ENCODE peak calls at places on chromosomes 16 and 17, in six cellular contexts. Z is fibroblast of lung, E is type B pancreatic cell, V is nephron progenitor cell, M is psoas muscle, J is gastrocnemius medialis. H is an unnamed sample.
A peak's percentile ranks its signal among the peaks of the same experiment; 100 is the strongest.

GRCh38 chr17:27846042-27846655 is 45.8 kb upstream of the NOS2 start:
- DNase-seq in Z (no peak), J (no peak), E (no peak), V (no peak), M (no peak), H (peak; percentile 39)

GRCh38 chr17:14826361-14826760 is 438.8 kb downstream of the PMP22 start:
- DNase-seq in M (no peak), Z (no peak), J (no peak), E (no peak), V (peak; percentile 37), H (no peak)

GRCh38 chr17:73064084-73064938 is 28.2 kb downstream of the SLC39A11 start:
- DNase-seq in E (no peak), M (peak; percentile 22), J (no peak), Z (peak; percentile 34), V (no peak), H (no peak)

GRCh38 chr16:398551-399277 is 1.7 kb downstream of the NME4 start:
- DNase-seq in E (no peak), M (no peak), J (no peak), V (no peak), Z (no peak), H (no peak)

GRCh38 chr17:50832267-50833227 is 2.8 kb upstream of the WFIKKN2 start:
- DNase-seq in M (no peak), E (no peak), J (no peak), Z (no peak), V (no peak), H (no peak)

GRCh38 chr16:9297437-9298113 is 206.1 kb downstream of the HAPSTR1 start:
- DNase-seq in M (peak; percentile 19), J (no peak), Z (no peak), V (peak; percentile 52), E (no peak), H (no peak)

GRCh38 chr17:47063475-47063874 is 84.4 kb upstream of the RPRML start:
- DNase-seq in M (no peak), E (no peak), Z (no peak), V (no peak), J (no peak), H (no peak)

GRCh38 chr17:79799538-79800324 is 2.9 kb upstream of the CBX8 start:
- DNase-seq in V (no peak), Z (no peak), E (no peak), J (no peak), M (no peak), H (no peak)

GRCh38 chr17:33210240-33210639 is 82.9 kb downstream of the ASIC2 start:
- DNase-seq in Z (no peak), V (no peak), E (no peak), J (no peak), M (no peak), H (no peak)

GRCh38 chr16:17375388-17376304 is 95.1 kb downstream of the XYLT1 start:
- DNase-seq in J (no peak), M (no peak), E (no peak), Z (no peak), V (no peak), H (no peak)

GRCh38 chr16:70267516-70267915 is 15.8 kb upstream of the EXOSC6 start:
- DNase-seq in E (no peak), J (no peak), Z (peak; percentile 44), V (peak; percentile 54), M (no peak), H (peak; percentile 32)

GRCh38 chr16:72969812-72970211 is 78.1 kb downstream of the ZFHX3 start:
- DNase-seq in Z (no peak), E (no peak), M (no peak), J (no peak), V (no peak), H (no peak)

GRCh38 chr16:61726125-61726524 is 310.1 kb downstream of the CDH8 start:
- DNase-seq in Z (no peak), J (no peak), M (no peak), E (no peak), V (no peak), H (no peak)

GRCh38 chr17:42266918-42267766 is 9.0 kb downstream of the STAT5B start:
- DNase-seq in Z (peak; percentile 99), M (no peak), E (no peak), J (peak; percentile 59), V (no peak), H (no peak)

GRCh38 chr17:21005803-21006202 is 37.0 kb downstream of the USP22 start:
- DNase-seq in V (no peak), M (peak; percentile 7), E (no peak), Z (no peak), J (no peak), H (no peak)

GRCh38 chr17:75698659-75699058 is 22.6 kb upstream of the ITGB4 start:
- DNase-seq in E (no peak), Z (no peak), M (no peak), J (no peak), V (no peak), H (no peak)

GRCh38 chr17:31490991-31491793 is 99.7 kb downstream of the RAB11FIP4 start:
- DNase-seq in V (no peak), Z (no peak), M (no peak), E (no peak), J (no peak), H (peak; percentile 72)

GRCh38 chr17:17669081-17669850 is 12.0 kb upstream of the RAI1 start:
- DNase-seq in V (no peak), E (no peak), M (no peak), J (no peak), Z (no peak), H (no peak)

GRCh38 chr16:4601317-4602186 is 13.1 kb downstream of the UBALD1 start:
- DNase-seq in J (no peak), V (no peak), E (no peak), M (no peak), Z (no peak), H (peak; percentile 22)

GRCh38 chr16:7369181-7369580 is 36.5 kb downstream of the RBFOX1 start:
- DNase-seq in M (no peak), J (no peak), E (no peak), Z (no peak), V (no peak), H (no peak)

GRCh38 chr17:67578058-67578457 is 139.7 kb upstream of the NOL11 start:
- DNase-seq in Z (no peak), M (no peak), V (no peak), J (no peak), E (no peak), H (no peak)

GRCh38 chr16:88988980-88989791 is 12.2 kb upstream of the CBFA2T3 start:
- DNase-seq in V (no peak), E (no peak), J (no peak), Z (no peak), M (no peak), H (no peak)

GRCh38 chr17:4956493-4957061 is 5.7 kb downstream of the ENO3 start:
- DNase-seq in J (no peak), V (no peak), E (no peak), M (peak; percentile 52), Z (no peak), H (no peak)

GRCh38 chr17:57861000-57861736 is 11.3 kb upstream of the MRPS23 start:
- DNase-seq in E (no peak), Z (peak; percentile 55), M (peak; percentile 64), J (no peak), V (peak; percentile 36), H (peak; percentile 81)

GRCh38 chr17:59534583-59534982 is 30.8 kb upstream of the DHX40 start:
- DNase-seq in V (no peak), E (no peak), J (no peak), Z (no peak), M (no peak), H (no peak)

GRCh38 chr16:64841071-64841470 is 280.8 kb downstream of the CDH11 start:
- DNase-seq in E (no peak), M (no peak), J (no peak), Z (no peak), V (no peak), H (no peak)

GRCh38 chr16:24972608-24973220 is 42.5 kb downstream of the ARHGAP17 start:
- DNase-seq in Z (no peak), J (no peak), E (no peak), M (no peak), V (no peak), H (no peak)

GRCh38 chr17:78329263-78330059 is 30.4 kb downstream of the SOCS3 start:
- DNase-seq in J (no peak), E (no peak), M (no peak), V (no peak), Z (peak; percentile 75), H (no peak)

GRCh38 chr17:68205251-68205807 is 42.5 kb upstream of the AMZ2 start:
- DNase-seq in J (peak; percentile 87), V (peak; percentile 94), E (peak; percentile 94), Z (peak; percentile 86), M (peak; percentile 94), H (peak; percentile 97)

GRCh38 chr16:69812213-69813014 is 50.3 kb downstream of the WWP2 start:
- DNase-seq in E (no peak), V (no peak), J (no peak), Z (no peak), M (no peak), H (no peak)

GRCh38 chr16:67613808-67614207 is 31.1 kb upstream of the CARMIL2 start:
- DNase-seq in V (peak; percentile 7), M (no peak), J (no peak), E (no peak), Z (no peak), H (peak; percentile 15)
- TF ChIP-seq CTCF in V (no peak), M (no peak), J (no peak), E (no peak), Z (no peak), H (no peak)

DNA sequence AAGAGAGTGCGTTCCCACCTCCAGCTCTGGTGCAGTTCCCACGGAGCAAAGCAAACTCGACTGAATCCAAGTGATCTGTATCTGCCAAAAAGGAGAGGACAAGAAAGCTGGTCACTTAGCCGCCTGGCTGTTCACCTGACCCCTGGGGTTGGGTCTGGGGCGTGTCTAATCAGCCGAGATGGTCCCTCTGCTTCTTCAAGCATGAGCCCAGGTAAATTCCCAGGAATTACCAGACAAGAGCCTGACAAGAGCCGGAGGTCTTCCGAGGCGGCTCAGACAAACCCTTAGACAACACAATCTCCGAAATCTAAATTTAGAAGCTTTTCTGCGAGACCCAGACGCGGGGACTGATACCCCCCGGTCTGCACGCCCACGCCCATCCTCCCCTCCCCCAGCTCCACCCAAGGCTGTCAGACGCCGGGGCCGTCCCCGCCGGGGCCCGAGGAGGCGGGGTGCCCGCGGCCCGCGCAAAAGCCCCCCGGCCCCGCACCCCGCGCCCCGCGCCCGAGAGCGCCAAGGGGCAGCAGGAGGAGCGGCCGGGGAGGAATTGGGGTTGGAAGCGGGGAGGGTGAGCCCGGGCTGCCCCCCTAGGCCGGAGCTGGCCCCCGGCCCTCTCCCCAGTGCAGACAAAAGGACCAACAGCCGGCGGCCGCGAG is 661 bp downstream of the ZNF821 start:
- DNase-seq in V (peak; percentile 71), J (no peak), M (no peak), Z (no peak), E (peak; percentile 70), H (peak; percentile 76)
- TF ChIP-seq CTCF in V (no peak), J (no peak), M (no peak), Z (no peak), E (peak; percentile 73), H (peak; percentile 37)

GRCh38 chr16:3095869-3096268 is 3.2 kb downstream of the ZSCAN10 start:
- DNase-seq in Z (no peak), J (no peak), V (no peak), M (no peak), E (no peak), H (peak; percentile 40)
- TF ChIP-seq CTCF in Z (peak; percentile 11), J (peak; percentile 29), V (no peak), M (peak; percentile 14), E (peak; percentile 35), H (no peak)

GRCh38 chr17:62179525-62180161 is 114.6 kb upstream of the MED13 start:
- DNase-seq in Z (peak; percentile 45), V (no peak), M (no peak), E (no peak), J (no peak), H (no peak)

GRCh38 chr17:62178579-62178978 is 113.5 kb upstream of the MED13 start:
- DNase-seq in E (no peak), J (no peak), M (no peak), V (no peak), Z (peak; percentile 22), H (no peak)

GRCh38 chr17:62180772-62181171 is 115.7 kb upstream of the MED13 start:
- DNase-seq in V (no peak), J (no peak), Z (no peak), M (no peak), E (no peak), H (no peak)
- TF ChIP-seq CTCF in V (no peak), J (no peak), Z (no peak), M (no peak), E (no peak), H (no peak)